ENCODE peak calls at places on chromosomes 12 and 14, in ten cellular contexts. P, V, G, N, E, W, D, A, T and Y are unnamed samples.

GRCh38 chr12:26327975-26328635 is 132.7 kb downstream of the SSPN start:
- DNase-seq in A (no peak), P (no peak), N (no peak), W (no peak), T (no peak), G (no peak), V (no peak), E (no peak), D (no peak), Y (no peak)

GRCh38 chr12:47651368-47652254 is 54.2 kb downstream of the RPAP3 start:
- DNase-seq in T (peak; percentile 39), P (peak; percentile 76), N (peak; percentile 71), W (peak; percentile 49), D (peak; percentile 82), A (peak; percentile 35), G (no peak), E (peak; percentile 89), V (peak; percentile 66), Y (peak; percentile 66)

GRCh38 chr12:2644678-2645405 is 149.9 kb upstream of the FKBP4 start:
- DNase-seq in D (no peak), P (no peak), G (no peak), A (no peak), T (no peak), E (no peak), V (no peak), N (no peak), W (no peak), Y (peak; percentile 59)

GRCh38 chr14:89349196-89350008 is 67.6 kb downstream of the FOXN3 start:
- DNase-seq in W (peak; percentile 33), A (peak; percentile 41), P (peak; percentile 76), D (no peak), G (no peak), N (peak; percentile 90), T (no peak), E (no peak), V (no peak), Y (no peak)

GRCh38 chr14:60349663-60350365 is 100.8 kb downstream of the PPM1A start:
- DNase-seq in P (peak; percentile 47), T (no peak), D (peak; percentile 90), A (peak; percentile 19), N (peak; percentile 75), V (peak; percentile 56), G (no peak), W (peak; percentile 20), E (peak; percentile 70), Y (peak; percentile 51)

GRCh38 chr14:52342849-52343606 is 28.9 kb downstream of the PTGER2 start:
- DNase-seq in P (no peak), W (no peak), G (no peak), N (no peak), A (peak; percentile 55), V (peak; percentile 28), E (peak; percentile 43), D (peak; percentile 83), T (no peak), Y (no peak)

GRCh38 chr14:66746316-66747006 is 238.5 kb downstream of the GPHN start:
- DNase-seq in T (no peak), E (peak; percentile 54), W (no peak), A (peak; percentile 46), G (no peak), N (peak; percentile 39), D (peak; percentile 71), V (peak; percentile 58), P (peak; percentile 50), Y (peak; percentile 70)

GRCh38 chr14:64137657-64138290 is 156.4 kb downstream of the ESR2 start:
- DNase-seq in T (no peak), G (no peak), N (peak; percentile 19), E (peak; percentile 6), D (peak; percentile 64), V (peak; percentile 8), W (no peak), P (peak; percentile 26), A (no peak), Y (peak; percentile 20)

GRCh38 chr12:75349946-75350345 is 15.5 kb downstream of the GLIPR1L1 start:
- DNase-seq in W (no peak), N (no peak), E (no peak), V (no peak), P (no peak), D (no peak), G (no peak), A (no peak), T (no peak), Y (no peak)

GRCh38 chr12:126708492-126708896 is 1558.5 kb upstream of the TMEM132C start:
- DNase-seq in A (peak; percentile 72), T (no peak), W (no peak), N (no peak), D (peak; percentile 7), P (no peak), E (peak; percentile 20), V (no peak), G (no peak), Y (no peak)

GRCh38 chr12:68001486-68002466 is 12.5 kb downstream of the IFNG-AS1 start:
- DNase-seq in V (peak; percentile 6), E (peak; percentile 56), P (peak; percentile 9), D (peak; percentile 60), W (no peak), N (peak; percentile 41), G (no peak), T (no peak), A (no peak), Y (peak; percentile 3)

GRCh38 chr12:98344034-98344565 is 171.3 kb upstream of the TMPO start:
- DNase-seq in G (no peak), V (no peak), P (no peak), W (no peak), E (no peak), D (no peak), T (no peak), A (no peak), N (no peak), Y (no peak)

GRCh38 chr12:77151030-77151429 is 85.7 kb upstream of the E2F7 start:
- DNase-seq in G (peak; percentile 15), E (no peak), W (no peak), T (peak; percentile 61), N (no peak), A (no peak), V (no peak), P (no peak), D (peak; percentile 88), Y (no peak)

GRCh38 chr12:43805149-43805856 is 814 bp downstream of the TWF1 start:
- DNase-seq in W (no peak), E (no peak), D (no peak), G (no peak), N (peak; percentile 13), V (no peak), A (peak; percentile 6), T (no peak), P (no peak), Y (no peak)

GRCh38 chr12:100068305-100068704 is 74.4 kb downstream of the BLTP3B start:
- DNase-seq in A (no peak), W (no peak), E (no peak), T (no peak), D (no peak), V (no peak), N (no peak), P (no peak), G (no peak), Y (no peak)

GRCh38 chr14:69660344-69661193 is 49.2 kb downstream of the SUSD6 start:
- DNase-seq in E (no peak), P (no peak), T (peak; percentile 6), V (no peak), N (no peak), W (no peak), G (no peak), A (no peak), D (no peak), Y (peak; percentile 22)

GRCh38 chr12:55712700-55713415 is 3.0 kb upstream of the BLOC1S1 start:
- DNase-seq in E (peak; percentile 48), T (no peak), N (no peak), P (no peak), V (no peak), G (no peak), W (no peak), A (no peak), D (no peak), Y (no peak)

GRCh38 chr12:109605599-109606228 is 32.1 kb downstream of the MVK start:
- DNase-seq in V (no peak), N (peak; percentile 56), T (no peak), D (no peak), A (no peak), W (no peak), P (no peak), E (no peak), G (no peak), Y (no peak)

GRCh38 chr12:109604902-109605536 is 31.4 kb downstream of the MVK start:
- DNase-seq in N (peak; percentile 68), T (no peak), E (no peak), A (no peak), P (no peak), G (no peak), W (no peak), V (no peak), D (no peak), Y (no peak)

GRCh38 chr12:109608270-109608669 is 34.7 kb downstream of the MVK start:
- DNase-seq in V (no peak), E (no peak), W (no peak), D (no peak), P (no peak), T (no peak), G (no peak), N (no peak), A (no peak), Y (no peak)

GRCh38 chr12:109607618-109608017 is 34.0 kb downstream of the MVK start:
- DNase-seq in G (no peak), N (no peak), W (no peak), A (no peak), V (no peak), D (no peak), P (no peak), T (no peak), E (no peak), Y (no peak)

GRCh38 chr12:109606261-109607028 is 32.9 kb downstream of the MVK start:
- DNase-seq in W (no peak), T (no peak), G (no peak), P (peak; percentile 11), V (no peak), D (no peak), E (no peak), N (peak; percentile 98), A (no peak), Y (no peak)
- H2AFZ ChIP-seq in W (no peak overlapping the region), T (no peak overlapping the region), G (no peak overlapping the region), P (no peak overlapping the region), V (peak overlapping the region; percentile 43), D (no peak overlapping the region), E (no peak overlapping the region), N (no peak overlapping the region), A (peak overlapping the region; percentile 0), Y (no peak overlapping the region)

GRCh38 chr12:127898616-127899015 is 368.4 kb upstream of the TMEM132C start:
- DNase-seq in W (no peak), G (no peak), A (no peak), P (no peak), E (no peak), T (no peak), V (no peak), N (no peak), D (no peak), Y (no peak)
- H3K27ac ChIP-seq in W (no peak overlapping the region), G (no peak overlapping the region), A (no peak overlapping the region), P (no peak overlapping the region), E (no peak overlapping the region), T (no peak overlapping the region), V (no peak overlapping the region), N (no peak overlapping the region), D (no peak overlapping the region), Y (no peak overlapping the region)

GRCh38 chr14:92938235-92938875 is 15.4 kb downstream of the CHGA start:
- DNase-seq in E (no peak), A (no peak), D (no peak), N (no peak), P (no peak), G (no peak), V (no peak), T (no peak), W (no peak), Y (no peak)
- H2AFZ ChIP-seq in E (no peak overlapping the region), A (no peak overlapping the region), D (no peak overlapping the region), N (no peak overlapping the region), P (no peak overlapping the region), G (no peak overlapping the region), V (no peak overlapping the region), T (no peak overlapping the region), W (no peak overlapping the region), Y (no peak overlapping the region)

GRCh38 chr12:108634225-108634795 is 616 bp upstream of the SELPLG start:
- DNase-seq in A (no peak), V (no peak), P (no peak), W (peak; percentile 91), G (no peak), N (no peak), D (peak; percentile 41), E (no peak), T (peak; percentile 44), Y (no peak)
- H3K27ac ChIP-seq in A (no peak overlapping the region), V (no peak overlapping the region), P (no peak overlapping the region), W (peak overlapping the region; percentile 95), G (no peak overlapping the region), N (no peak overlapping the region), D (no peak overlapping the region), E (no peak overlapping the region), T (no peak overlapping the region), Y (no peak overlapping the region)